ENCODE peak calls at places on chromosomes 6 and 20, in eight cellular contexts. G is endothelial cell of umbilical vein, K is cardiac muscle cell, E is psoas muscle, M is Peyer's patch, B is IMR-90, O is ascending aorta, H is WERI-Rb-1. F is an unnamed sample. For H3K36me3, the result is how much of the 10 kb centered on the place peaks cover.

GRCh38 chr6:3026811-3027626 is 27.3 kb downstream of the NQO2 start:
- DNase-seq in G (no peak), K (peak), E (no peak), M (peak), B (peak), O (no peak), H (no peak), F (no peak)

GRCh38 chr20:62980970-62981369 is 25.8 kb downstream of the BHLHE23 start:
- DNase-seq in G (no peak), K (peak), E (no peak), M (peak), B (no peak), O (no peak), H (no peak), F (no peak)

GRCh38 chr20:51526754-51527153 is 15.8 kb downstream of the NFATC2 start:
- DNase-seq in G (no peak), K (no peak), E (no peak), M (no peak), B (no peak), O (no peak), H (no peak), F (no peak)

GRCh38 chr20:64038252-64038578 is 2.2 kb downstream of the C20orf204 start:
- DNase-seq in G (no peak), K (no peak), E (no peak), M (peak), B (no peak), O (no peak), H (peak), F (no peak)

GRCh38 chr20:49045440-49046086 is 549 bp upstream of the CSE1L start:
- DNase-seq in G (peak), K (peak), E (peak), M (peak), B (peak), O (peak), H (no peak), F (no peak)

GRCh38 chr6:168147205-168147738 is 68.3 kb upstream of the FRMD1 start:
- DNase-seq in G (no peak), K (no peak), E (no peak), M (no peak), B (no peak), O (no peak), H (peak), F (no peak)

GRCh38 chr6:125533710-125534397 is 215.6 kb upstream of the HEY2 start:
- DNase-seq in G (peak), K (peak), E (no peak), M (no peak), B (no peak), O (no peak), H (no peak), F (peak)

GRCh38 chr20:52783769-52784168 is 188.4 kb upstream of the TSHZ2 start:
- DNase-seq in G (no peak), K (peak), E (no peak), M (no peak), B (no peak), O (no peak), H (peak), F (peak)

GRCh38 chr6:9921366-9921765 is 493.5 kb downstream of the TFAP2A start:
- DNase-seq in G (no peak), K (no peak), E (no peak), M (no peak), B (no peak), O (no peak), H (no peak), F (peak)

GRCh38 chr20:14712302-14712739 is 374.9 kb upstream of the FLRT3 start:
- DNase-seq in G (no peak), K (peak), E (no peak), M (no peak), B (peak), O (no peak), H (no peak), F (peak)

GRCh38 chr6:29708432-29709177 is 14.6 kb upstream of the HLA-F start:
- DNase-seq in G (no peak), K (no peak), E (no peak), M (peak), B (no peak), O (no peak), H (no peak), F (no peak)

GRCh38 chr20:17969276-17969883 is 562 bp downstream of the MGME1 start:
- DNase-seq in G (no peak), K (peak), E (peak), M (peak), B (no peak), O (no peak), H (peak), F (peak)

GRCh38 chr6:138012682-138013081 is 94.5 kb downstream of the PERP start:
- DNase-seq in G (no peak), K (no peak), E (no peak), M (no peak), B (no peak), O (no peak), H (no peak), F (peak)

GRCh38 chr20:2539341-2539740 is 3.0 kb downstream of the TMC2 start:
- DNase-seq in G (no peak), K (no peak), E (no peak), M (no peak), B (no peak), O (no peak), H (no peak), F (no peak)

GRCh38 chr20:58117944-58118343 is 110.5 kb downstream of the ANKRD60 start:
- DNase-seq in G (no peak), K (no peak), E (no peak), M (no peak), B (no peak), O (no peak), H (no peak), F (peak)

GRCh38 chr6:27830212-27830664 is 82.0 kb downstream of the OR2B2 start:
- DNase-seq in G (peak), K (no peak), E (no peak), M (no peak), B (no peak), O (no peak), H (no peak), F (peak)

GRCh38 chr20:46378390-46379009 is 27.9 kb downstream of the ELMO2 start:
- DNase-seq in G (no peak), K (no peak), E (no peak), M (no peak), B (no peak), O (no peak), H (peak), F (peak)
- H3K36me3 ChIP-seq in G (under half), K (half or more), E (under half), M (under half), B (half or more), O (half or more), H (half or more), F (under half)

DNA sequence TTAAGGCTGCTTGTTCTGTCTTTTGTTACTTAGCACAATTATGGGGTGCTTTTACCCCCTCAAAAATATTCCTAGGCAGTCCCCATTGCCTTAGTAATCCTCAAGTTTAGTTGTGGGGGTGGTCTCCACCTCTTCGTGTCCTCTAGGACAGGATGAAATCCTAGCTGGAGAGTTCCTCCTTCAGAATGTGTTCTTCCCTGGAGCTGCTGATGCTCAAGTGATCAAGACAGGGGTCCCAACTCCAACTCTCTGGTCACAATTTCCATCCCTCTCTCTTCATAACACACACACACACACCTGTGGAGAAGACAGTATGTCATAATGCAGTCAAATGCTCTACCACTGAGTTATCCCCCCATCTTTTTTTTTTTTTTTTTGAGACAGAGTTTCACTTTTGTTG is 280.7 kb downstream of the UST start:
- DNase-seq in G (no peak), K (no peak), E (no peak), M (no peak), B (no peak), O (no peak), H (no peak), F (no peak)
- TF ChIP-seq CTCF in G (no peak), K (no peak), E (no peak), M (no peak), B (no peak), O (no peak), H (no peak), F (no peak)

DNA sequence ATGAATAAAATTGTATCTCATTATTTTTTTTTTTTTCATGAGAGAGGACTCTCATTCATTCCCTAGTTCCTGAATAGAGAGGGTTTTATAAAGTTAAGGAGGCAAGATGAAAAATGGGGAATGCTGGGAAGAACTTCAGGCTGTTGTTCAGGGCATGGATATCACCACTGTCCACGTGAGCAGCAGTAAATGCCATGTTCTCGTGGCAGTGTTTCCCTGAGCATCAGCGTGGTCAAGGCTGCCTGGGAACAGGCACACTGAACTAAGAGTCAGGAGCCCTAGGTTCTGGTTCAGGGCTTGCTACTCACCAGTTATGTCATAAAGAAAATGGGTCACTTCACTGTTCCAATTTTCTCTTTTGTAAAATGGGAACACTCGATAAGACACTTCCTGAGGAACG is 93.2 kb downstream of the MAN1A1 start:
- DNase-seq in G (no peak), K (no peak), E (no peak), M (no peak), B (no peak), O (no peak), H (no peak), F (no peak)
- H3K4me3 ChIP-seq in G (no peak), K (no peak), E (no peak), M (no peak), B (no peak), O (no peak), H (no peak), F (no peak)

GRCh38 chr20:24978493-24978892 is 14.1 kb downstream of the APMAP start:
- DNase-seq in G (no peak), K (no peak), E (no peak), M (no peak), B (no peak), O (no peak), H (no peak), F (no peak)

GRCh38 chr20:24977797-24978196 is 14.8 kb downstream of the APMAP start:
- DNase-seq in G (no peak), K (no peak), E (no peak), M (no peak), B (no peak), O (no peak), H (no peak), F (no peak)

GRCh38 chr20:24977336-24977735 is 15.2 kb downstream of the APMAP start:
- DNase-seq in G (no peak), K (no peak), E (no peak), M (no peak), B (no peak), O (no peak), H (no peak), F (no peak)

GRCh38 chr20:24980321-24981053 is 12.1 kb downstream of the APMAP start:
- DNase-seq in G (no peak), K (no peak), E (no peak), M (no peak), B (no peak), O (no peak), H (no peak), F (no peak)

GRCh38 chr20:24979036-24979960 is 13.3 kb downstream of the APMAP start:
- DNase-seq in G (no peak), K (no peak), E (no peak), M (no peak), B (no peak), O (no peak), H (no peak), F (no peak)
- H3K36me3 ChIP-seq in G (under half), K (under half), E (under half), M (under half), B (under half), O (under half), H (half or more), F (under half)

GRCh38 chr6:22343864-22344263 is 47.0 kb upstream of the PRL start:
- DNase-seq in G (no peak), K (no peak), E (no peak), M (no peak), B (no peak), O (no peak), H (peak), F (peak)
- TF ChIP-seq CTCF in G (no peak), K (no peak), E (no peak), M (no peak), B (peak), O (no peak), H (peak), F (peak)

GRCh38 chr6:158810149-158811095 is 8.7 kb downstream of the EZR start:
- DNase-seq in G (no peak), K (no peak), E (no peak), M (peak), B (no peak), O (no peak), H (no peak), F (no peak)
- H3K4me3 ChIP-seq in G (no peak), K (no peak), E (no peak), M (no peak), B (no peak), O (no peak), H (no peak), F (no peak)

DNA sequence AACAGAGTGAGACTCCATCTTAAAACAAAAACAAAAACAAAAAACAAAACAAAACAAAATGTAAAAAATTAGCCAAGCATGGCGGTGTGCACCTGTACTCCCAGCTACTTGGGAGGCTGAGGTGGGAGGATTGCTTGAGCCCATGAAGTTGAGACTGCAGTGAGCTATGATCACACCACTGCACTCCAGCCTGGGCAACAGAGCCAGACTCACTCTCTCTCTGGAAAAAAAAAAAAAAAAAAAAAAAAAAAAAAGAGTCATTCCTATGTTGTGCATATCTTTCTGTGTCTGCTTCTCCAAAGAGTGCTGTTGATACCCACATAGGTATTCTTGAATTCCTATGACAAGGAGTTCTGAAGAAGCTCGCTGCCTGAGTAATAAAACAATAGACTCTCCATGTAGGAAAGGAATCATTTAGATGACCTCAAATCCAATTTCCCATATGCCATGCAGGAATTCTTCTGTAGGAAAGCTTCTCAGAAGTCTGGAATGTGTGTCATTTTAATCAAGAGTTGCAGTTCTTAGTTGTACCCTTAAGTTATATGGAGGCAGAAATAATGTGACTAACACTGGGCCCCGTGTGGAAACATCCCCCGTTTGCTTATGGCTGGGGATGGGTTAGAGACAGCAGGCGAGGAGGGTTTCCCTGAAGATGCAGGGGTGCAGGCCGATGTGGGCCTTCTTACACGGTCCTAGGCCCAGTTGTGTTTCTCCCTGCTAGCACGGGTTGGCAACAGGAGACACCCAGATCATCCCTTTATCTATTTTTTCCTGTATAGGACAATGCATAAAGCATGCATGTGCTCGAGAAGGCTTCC is 79.4 kb downstream of the ZDHHC14 start:
- DNase-seq in G (peak), K (no peak), E (no peak), M (no peak), B (peak), O (no peak), H (no peak), F (no peak)
- H3K36me3 ChIP-seq in G (under half), K (under half), E (under half), M (under half), B (under half), O (under half), H (under half), F (under half)

GRCh38 chr20:36507746-36508145 is 33.6 kb upstream of the MYL9 start:
- DNase-seq in G (no peak), K (no peak), E (no peak), M (no peak), B (no peak), O (no peak), H (no peak), F (peak)

GRCh38 chr20:36501367-36502006 is 39.8 kb upstream of the MYL9 start:
- DNase-seq in G (no peak), K (no peak), E (no peak), M (no peak), B (no peak), O (no peak), H (no peak), F (no peak)

GRCh38 chr20:36504295-36504694 is 37.0 kb upstream of the MYL9 start:
- DNase-seq in G (no peak), K (no peak), E (no peak), M (no peak), B (no peak), O (no peak), H (no peak), F (no peak)

DNA sequence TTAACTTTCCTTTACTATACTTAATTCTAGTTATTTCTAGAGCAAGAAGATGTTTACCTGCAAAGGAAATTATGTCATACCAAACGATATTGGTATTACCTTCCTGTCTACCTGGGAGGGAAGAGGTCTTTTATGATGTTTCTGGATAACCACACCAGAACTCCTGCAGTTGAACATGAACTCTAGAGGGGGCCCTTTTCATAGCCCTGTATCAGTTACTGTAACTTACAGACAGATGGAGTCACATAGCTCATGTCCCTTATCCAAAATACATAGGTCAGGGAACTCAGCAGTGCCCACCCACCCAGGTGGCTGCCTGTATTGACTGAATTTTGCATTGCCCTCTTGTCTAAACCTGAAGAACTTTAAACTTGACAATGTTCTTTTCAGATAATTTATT is 35.1 kb upstream of the MYL9 start:
- DNase-seq in G (peak), K (no peak), E (no peak), M (no peak), B (no peak), O (no peak), H (no peak), F (no peak)
- TF ChIP-seq CTCF in G (peak), K (peak), E (no peak), M (peak), B (peak), O (no peak), H (peak), F (no peak)

GRCh38 chr6:150865043-150865405 is 478 bp upstream of the MTHFD1L start:
- DNase-seq in G (no peak), K (peak), E (no peak), M (no peak), B (peak), O (no peak), H (no peak), F (no peak)
- H3K4me3 ChIP-seq in G (peak), K (peak), E (peak), M (peak), B (peak), O (peak), H (peak), F (peak)

F was measured in bronchial epithelial cell.